ENCODE peak calls at places on chromosomes 5 and 9, in five cellular contexts. One of them, this sample, is unnamed.

GRCh38 chr5:169650701-169651331 is 13.7 kb downstream of the DOCK2 start:
- DNase-seq in uterus: no peak
- DNase-seq in HCT116: no peak
- DNase-seq in A549: no peak
- DNase-seq in GM12878: peak; percentile 76
- DNase-seq in this sample: no peak

GRCh38 chr5:103293099-103293498 is 34.5 kb downstream of the MACIR start:
- DNase-seq in HCT116: no peak
- DNase-seq in A549: no peak
- DNase-seq in GM12878: no peak
- DNase-seq in uterus: no peak
- DNase-seq in this sample: no peak

GRCh38 chr5:16742938-16743337 is 126.1 kb upstream of the RETREG1 start:
- DNase-seq in uterus: no peak
- DNase-seq in HCT116: no peak
- DNase-seq in GM12878: no peak
- DNase-seq in A549: no peak
- DNase-seq in this sample: no peak

GRCh38 chr5:179278119-179278518 is 67.1 kb downstream of the ADAMTS2 start:
- DNase-seq in HCT116: no peak
- DNase-seq in uterus: no peak
- DNase-seq in GM12878: no peak
- DNase-seq in A549: no peak
- DNase-seq in this sample: no peak

GRCh38 chr9:109313351-109313750 is 7.5 kb downstream of the EPB41L4B start:
- DNase-seq in uterus: no peak
- DNase-seq in HCT116: no peak
- DNase-seq in GM12878: no peak
- DNase-seq in A549: no peak
- DNase-seq in this sample: no peak

GRCh38 chr5:149486726-149487635 is 64.3 kb downstream of the CSNK1A1 start:
- DNase-seq in uterus: no peak
- DNase-seq in HCT116: no peak
- DNase-seq in A549: no peak
- DNase-seq in GM12878: no peak
- DNase-seq in this sample: no peak

GRCh38 chr5:59517926-59518585 is 375.5 kb downstream of the PDE4D start:
- DNase-seq in GM12878: no peak
- DNase-seq in uterus: no peak
- DNase-seq in A549: peak; percentile 31
- DNase-seq in HCT116: no peak
- DNase-seq in this sample: no peak

GRCh38 chr9:107945961-107946360 is 456.4 kb upstream of the KLF4 start:
- DNase-seq in A549: no peak
- DNase-seq in HCT116: no peak
- DNase-seq in GM12878: no peak
- DNase-seq in uterus: no peak
- DNase-seq in this sample: no peak

GRCh38 chr9:85332487-85332886 is 409.3 kb downstream of the AGTPBP1 start:
- DNase-seq in uterus: no peak
- DNase-seq in A549: peak; percentile 32
- DNase-seq in HCT116: peak; percentile 18
- DNase-seq in GM12878: no peak
- DNase-seq in this sample: no peak

GRCh38 chr5:157994906-157995519 is 136.1 kb upstream of the CLINT1 start:
- DNase-seq in A549: peak; percentile 71
- DNase-seq in HCT116: peak; percentile 46
- DNase-seq in uterus: peak; percentile 66
- DNase-seq in GM12878: peak; percentile 3
- DNase-seq in this sample: peak; percentile 46

GRCh38 chr5:143033535-143034260 is 263.5 kb downstream of the ARHGAP26 start:
- DNase-seq in uterus: no peak
- DNase-seq in HCT116: peak; percentile 80
- DNase-seq in A549: peak; percentile 21
- DNase-seq in GM12878: no peak
- DNase-seq in this sample: peak; percentile 48

GRCh38 chr5:116032094-116032517 is at the start of gene ARL14EPL:
- DNase-seq in HCT116: peak; percentile 99
- DNase-seq in GM12878: no peak
- DNase-seq in uterus: no peak
- DNase-seq in A549: peak; percentile 51
- DNase-seq in this sample: peak; percentile 39

GRCh38 chr5:160726721-160727120 is 125.3 kb downstream of the ATP10B start:
- DNase-seq in GM12878: no peak
- DNase-seq in HCT116: no peak
- DNase-seq in A549: no peak
- DNase-seq in uterus: no peak
- DNase-seq in this sample: no peak

GRCh38 chr9:129394011-129394919 is 216.2 kb upstream of the IER5L start:
- DNase-seq in uterus: no peak
- DNase-seq in GM12878: no peak
- DNase-seq in A549: no peak
- DNase-seq in HCT116: no peak
- DNase-seq in this sample: no peak

GRCh38 chr5:59485104-59485503 is 408.4 kb downstream of the PDE4D start:
- DNase-seq in A549: no peak
- DNase-seq in HCT116: no peak
- DNase-seq in GM12878: no peak
- DNase-seq in uterus: no peak
- DNase-seq in this sample: no peak

GRCh38 chr5:96288845-96289185 is 144.2 kb downstream of the PCSK1 start:
- DNase-seq in uterus: no peak
- DNase-seq in HCT116: no peak
- DNase-seq in GM12878: no peak
- DNase-seq in A549: no peak
- DNase-seq in this sample: no peak

GRCh38 chr5:18068851-18069250 is 434.6 kb downstream of the TAF11L14 start:
- DNase-seq in GM12878: no peak
- DNase-seq in HCT116: no peak
- DNase-seq in A549: no peak
- DNase-seq in uterus: no peak
- DNase-seq in this sample: no peak

GRCh38 chr5:150211156-150212030 is 21.5 kb downstream of the SLC6A7 start:
- DNase-seq in uterus: no peak
- DNase-seq in HCT116: no peak
- DNase-seq in GM12878: no peak
- DNase-seq in A549: no peak
- DNase-seq in this sample: no peak

GRCh38 chr5:10601246-10602030 is 37.6 kb downstream of the ANKRD33B start:
- DNase-seq in GM12878: no peak
- DNase-seq in HCT116: peak; percentile 16
- DNase-seq in uterus: peak; percentile 89
- DNase-seq in A549: peak; percentile 69
- DNase-seq in this sample: peak; percentile 50

GRCh38 chr5:78672154-78672553 is 23.6 kb upstream of the LHFPL2 start:
- DNase-seq in A549: no peak
- DNase-seq in GM12878: no peak
- DNase-seq in HCT116: no peak
- DNase-seq in uterus: no peak
- DNase-seq in this sample: no peak

GRCh38 chr9:71748280-71748743 is 20.0 kb downstream of the CEMIP2 start:
- DNase-seq in A549: no peak
- DNase-seq in HCT116: no peak
- DNase-seq in GM12878: no peak
- DNase-seq in uterus: no peak
- DNase-seq in this sample: peak; percentile 47

GRCh38 chr9:97563458-97564135 is 62.1 kb downstream of the TMOD1 start:
- DNase-seq in uterus: peak; percentile 25
- DNase-seq in A549: no peak
- DNase-seq in GM12878: no peak
- DNase-seq in HCT116: no peak
- DNase-seq in this sample: no peak

DNA sequence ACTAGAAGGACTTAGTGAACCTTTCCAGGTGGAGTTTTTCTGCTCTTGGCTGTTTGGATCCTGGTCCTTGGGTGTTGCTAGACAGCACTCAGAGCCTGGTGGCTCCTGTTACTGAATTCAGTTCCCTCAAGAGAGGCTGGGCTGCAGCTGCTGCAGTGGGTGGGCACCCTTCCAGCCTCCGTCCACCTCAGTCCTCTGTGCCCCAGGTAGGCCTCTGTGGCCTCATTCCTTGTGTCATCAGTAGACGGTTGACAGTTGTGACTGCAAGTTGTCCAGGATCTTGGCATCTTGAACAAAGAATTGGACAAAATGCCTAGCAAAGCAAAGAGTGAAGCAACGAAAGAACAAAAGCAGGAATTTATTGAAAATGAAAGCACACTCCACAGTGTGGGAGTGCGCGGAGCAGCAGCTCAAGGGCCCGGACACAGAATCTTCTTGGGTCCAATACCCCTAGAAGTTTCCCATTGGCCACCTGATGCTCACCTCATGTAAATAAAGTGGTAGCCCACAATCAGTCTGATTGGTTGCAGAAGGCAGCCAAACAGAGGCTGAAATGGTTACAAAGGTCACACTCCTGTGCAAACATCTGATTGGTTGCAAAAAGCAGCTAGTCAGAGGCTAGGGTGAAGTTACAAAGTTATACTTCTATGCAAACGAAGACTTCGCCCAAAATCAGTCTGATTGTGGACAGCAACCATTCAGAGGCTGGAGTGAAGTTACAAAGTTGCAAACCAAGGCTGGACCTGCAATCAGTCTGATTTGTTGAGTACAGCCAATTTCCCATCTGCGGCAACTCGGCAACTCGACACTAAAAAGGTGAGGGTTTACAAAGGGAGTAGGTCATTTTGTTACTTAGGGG is 40.1 kb downstream of the F2R start:
- DNase-seq in uterus: no peak
- DNase-seq in GM12878: no peak
- DNase-seq in A549: no peak
- DNase-seq in HCT116: no peak
- DNase-seq in this sample: no peak
- TF ChIP-seq POLR2A in uterus: no peak
- TF ChIP-seq POLR2A in GM12878: no peak
- TF ChIP-seq POLR2A in A549: no peak
- TF ChIP-seq POLR2A in HCT116: no peak
- TF ChIP-seq POLR2A in this sample: no peak

GRCh38 chr5:177025139-177025538 is 2.6 kb downstream of the ZNF346 start:
- DNase-seq in GM12878: no peak
- DNase-seq in A549: no peak
- DNase-seq in HCT116: no peak
- DNase-seq in uterus: no peak
- DNase-seq in this sample: no peak

GRCh38 chr5:177024559-177024958 is 2.1 kb downstream of the ZNF346 start:
- DNase-seq in GM12878: no peak
- DNase-seq in uterus: no peak
- DNase-seq in A549: no peak
- DNase-seq in HCT116: no peak
- DNase-seq in this sample: no peak

GRCh38 chr5:177020033-177020432 is 2.5 kb upstream of the ZNF346 start:
- DNase-seq in uterus: no peak
- DNase-seq in GM12878: no peak
- DNase-seq in HCT116: no peak
- DNase-seq in A549: no peak
- DNase-seq in this sample: no peak

GRCh38 chr5:177023247-177023703 is 779 bp downstream of the ZNF346 start:
- DNase-seq in HCT116: no peak
- DNase-seq in uterus: no peak
- DNase-seq in GM12878: no peak
- DNase-seq in A549: peak; percentile 24
- DNase-seq in this sample: no peak

GRCh38 chr5:177022386-177023246 is at the start of gene ZNF346:
- DNase-seq in A549: peak; percentile 100
- DNase-seq in uterus: peak; percentile 94
- DNase-seq in GM12878: peak; percentile 65
- DNase-seq in HCT116: peak; percentile 83
- DNase-seq in this sample: peak; percentile 92
- TF ChIP-seq POLR2A in A549: peak; percentile 79
- TF ChIP-seq POLR2A in uterus: peak; percentile 65
- TF ChIP-seq POLR2A in GM12878: peak; percentile 94
- TF ChIP-seq POLR2A in HCT116: peak; percentile 84
- TF ChIP-seq POLR2A in this sample: peak; percentile 85

GRCh38 chr9:136400038-136400834 is at the start of gene SNAPC4:
- DNase-seq in A549: peak; percentile 80
- DNase-seq in GM12878: peak; percentile 40
- DNase-seq in HCT116: peak; percentile 62
- DNase-seq in uterus: peak; percentile 74
- DNase-seq in this sample: peak; percentile 100
- TF ChIP-seq POLR2A in A549: peak; percentile 92
- TF ChIP-seq POLR2A in GM12878: peak; percentile 93
- TF ChIP-seq POLR2A in HCT116: peak; percentile 85
- TF ChIP-seq POLR2A in uterus: peak; percentile 66
- TF ChIP-seq POLR2A in this sample: peak; percentile 88

GRCh38 chr5:34469971-34470370 is 186.2 kb upstream of the RAI14 start:
- DNase-seq in HCT116: no peak
- DNase-seq in A549: no peak
- DNase-seq in uterus: no peak
- DNase-seq in GM12878: no peak
- DNase-seq in this sample: no peak

GRCh38 chr5:34476941-34477565 is 179.1 kb upstream of the RAI14 start:
- DNase-seq in GM12878: no peak
- DNase-seq in HCT116: no peak
- DNase-seq in uterus: no peak
- DNase-seq in A549: no peak
- DNase-seq in this sample: no peak

GRCh38 chr5:34480810-34481528 is 175.2 kb upstream of the RAI14 start:
- DNase-seq in A549: no peak
- DNase-seq in GM12878: no peak
- DNase-seq in uterus: no peak
- DNase-seq in HCT116: no peak
- DNase-seq in this sample: no peak

GRCh38 chr5:34474573-34475021 is 181.5 kb upstream of the RAI14 start:
- DNase-seq in uterus: peak; percentile 42
- DNase-seq in HCT116: peak; percentile 38
- DNase-seq in GM12878: no peak
- DNase-seq in A549: peak; percentile 57
- DNase-seq in this sample: peak; percentile 49

GRCh38 chr5:34475249-34475966 is 180.7 kb upstream of the RAI14 start:
- DNase-seq in A549: no peak
- DNase-seq in uterus: no peak
- DNase-seq in HCT116: no peak
- DNase-seq in GM12878: no peak
- DNase-seq in this sample: no peak
- TF ChIP-seq POLR2A in A549: no peak
- TF ChIP-seq POLR2A in uterus: no peak
- TF ChIP-seq POLR2A in HCT116: no peak
- TF ChIP-seq POLR2A in GM12878: no peak
- TF ChIP-seq POLR2A in this sample: no peak